ENCODE peak calls at places on chromosomes 1 and 21, in ten cellular contexts. K is spleen; P is suprapubic skin; R is neural progenitor cell; M is GM23248; F is cardiac muscle cell; H is naive thymus-derived CD4-positive, alpha-beta T cell; T is right atrium auricular region; E is adrenal gland; D is thyroid gland. N is an unnamed sample.

GRCh38 chr21:35090403-35090802 is 41.3 kb upstream of the RUNX1 start:
- DNase-seq in M (no peak), E (no peak), T (no peak), P (no peak), K (no peak), H (no peak), F (no peak), D (no peak), R (no peak), N (no peak)

GRCh38 chr21:19120591-19120990 is 717.0 kb upstream of the TMPRSS15 start:
- DNase-seq in F (no peak), E (no peak), K (no peak), P (no peak), R (no peak), D (no peak), H (no peak), M (no peak), T (no peak), N (no peak)

GRCh38 chr1:246689409-246689997 is 34.7 kb upstream of the SCCPDH start:
- DNase-seq in H (peak; percentile 42), F (peak; percentile 73), P (no peak), R (peak; percentile 82), D (peak; percentile 79), T (no peak), K (peak; percentile 83), M (peak; percentile 86), E (peak; percentile 78), N (no peak)

GRCh38 chr1:218479436-218480115 is 134.4 kb downstream of the TGFB2 start:
- DNase-seq in R (no peak), T (no peak), M (peak; percentile 67), P (no peak), E (no peak), H (no peak), K (no peak), D (no peak), F (no peak), N (no peak)

GRCh38 chr1:208748766-208749165 is 504.6 kb upstream of the PLXNA2 start:
- DNase-seq in R (no peak), K (no peak), E (no peak), H (no peak), P (no peak), F (no peak), T (no peak), M (no peak), D (no peak), N (no peak)

GRCh38 chr21:27831821-27832569 is 865.1 kb upstream of the ADAMTS5 start:
- DNase-seq in T (no peak), P (no peak), K (no peak), R (no peak), H (no peak), E (no peak), M (peak; percentile 44), F (no peak), D (no peak), N (no peak)

GRCh38 chr1:38029081-38029681 is 16.6 kb downstream of the UTP11 start:
- DNase-seq in H (no peak), R (peak; percentile 90), P (no peak), F (peak; percentile 68), D (no peak), K (no peak), M (peak; percentile 49), E (peak; percentile 75), T (no peak), N (no peak)

GRCh38 chr1:202210370-202210769 is 16.8 kb downstream of the LGR6 start:
- DNase-seq in M (peak; percentile 43), E (no peak), P (no peak), D (peak; percentile 41), T (no peak), F (peak; percentile 35), K (no peak), H (no peak), R (peak; percentile 67), N (no peak)

GRCh38 chr21:41373769-41374168 is 11.9 kb downstream of the MX2 start:
- DNase-seq in F (no peak), H (no peak), P (peak; percentile 26), K (peak; percentile 72), T (no peak), D (no peak), E (no peak), M (no peak), R (no peak), N (no peak)

GRCh38 chr1:13784971-13785370 is 85.0 kb downstream of the PRDM2 start:
- DNase-seq in T (no peak), R (no peak), K (no peak), E (no peak), M (peak; percentile 57), P (no peak), D (no peak), F (no peak), H (no peak), N (no peak)

GRCh38 chr1:45394342-45394741 is 54.1 kb upstream of the MUTYH start:
- DNase-seq in R (no peak), F (no peak), E (no peak), H (no peak), T (no peak), K (no peak), D (no peak), M (no peak), P (no peak), N (no peak)

GRCh38 chr1:154295408-154296235 is 23.2 kb downstream of the HAX1 start:
- DNase-seq in R (no peak), P (no peak), D (no peak), K (no peak), F (no peak), H (no peak), E (no peak), M (peak; percentile 40), T (no peak), N (no peak)

GRCh38 chr1:9534953-9535352 is 4.3 kb upstream of the SLC25A33 start:
- DNase-seq in F (no peak), E (no peak), M (no peak), R (no peak), K (no peak), T (no peak), P (no peak), H (no peak), D (no peak), N (no peak)

GRCh38 chr1:115138271-115138670 is 49.0 kb upstream of the TSPAN2 start:
- DNase-seq in T (no peak), R (no peak), P (no peak), H (no peak), E (no peak), D (no peak), M (no peak), K (no peak), F (no peak), N (no peak)
- H3K27ac ChIP-seq in T (no peak overlapping the region), R (no peak overlapping the region), P (no peak overlapping the region), H (no peak overlapping the region), E (no peak overlapping the region), D (no peak overlapping the region), M (no peak overlapping the region), K (no peak overlapping the region), F (no peak overlapping the region), N (no peak overlapping the region)

DNA sequence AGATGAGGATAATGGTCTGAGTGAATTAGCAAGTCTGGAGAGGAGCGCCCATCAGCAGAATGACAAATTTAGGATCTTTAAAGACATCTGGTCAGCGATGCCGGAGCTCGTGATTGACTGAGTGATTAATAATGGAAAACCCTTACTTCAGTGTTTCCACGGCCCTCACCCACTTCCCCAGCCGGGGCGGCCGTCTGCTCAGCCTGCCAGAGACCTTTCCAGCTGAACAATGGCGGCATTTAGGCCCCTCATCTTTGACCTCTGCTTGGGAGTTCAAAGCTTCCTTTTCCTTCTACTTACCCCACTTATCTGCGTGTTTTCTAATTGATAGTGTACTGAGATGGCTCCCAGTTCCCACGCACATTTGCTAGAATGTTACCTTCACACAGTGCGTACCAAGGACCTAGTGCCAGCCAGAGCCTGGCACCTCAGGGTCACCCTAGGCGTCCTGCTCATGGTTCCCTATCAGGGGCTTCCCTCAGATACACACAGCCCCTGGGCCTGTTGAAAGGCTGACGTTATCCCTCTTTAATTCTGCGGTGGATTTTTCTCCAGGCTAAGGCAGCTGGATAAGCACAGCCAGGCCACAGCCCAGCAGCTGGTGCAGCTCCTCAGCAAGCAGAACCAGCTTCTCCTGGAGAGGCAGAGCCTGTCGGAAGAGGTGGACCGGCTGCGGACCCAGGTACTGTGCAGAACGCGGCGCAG is 232.8 kb downstream of the SDCCAG8 start:
- DNase-seq in T (no peak), P (no peak), H (no peak), K (no peak), E (no peak), R (no peak), M (no peak), D (no peak), F (no peak), N (no peak)
- H3K4me3 ChIP-seq in T (no peak overlapping the region), P (no peak overlapping the region), H (no peak overlapping the region), K (no peak overlapping the region), E (no peak overlapping the region), R (no peak overlapping the region), M (no peak overlapping the region), D (no peak overlapping the region), F (no peak overlapping the region), N (no peak overlapping the region)

GRCh38 chr1:17672226-17672625 is 82.9 kb upstream of the ACTL8 start:
- DNase-seq in P (no peak), E (no peak), M (no peak), D (no peak), T (no peak), K (no peak), F (no peak), R (no peak), H (no peak), N (no peak)

GRCh38 chr1:17669866-17670451 is 85.2 kb upstream of the ACTL8 start:
- DNase-seq in H (no peak), E (no peak), D (no peak), M (no peak), P (no peak), T (peak; percentile 62), F (no peak), K (no peak), R (no peak), N (no peak)

GRCh38 chr1:17671741-17672140 is 83.4 kb upstream of the ACTL8 start:
- DNase-seq in E (no peak), R (peak; percentile 60), H (no peak), T (no peak), F (peak; percentile 20), M (no peak), K (no peak), D (no peak), P (no peak), N (no peak)

GRCh38 chr1:17670587-17671313 is 84.4 kb upstream of the ACTL8 start:
- DNase-seq in F (no peak), H (no peak), R (no peak), M (no peak), T (no peak), D (no peak), P (no peak), E (no peak), K (no peak), N (no peak)

DNA sequence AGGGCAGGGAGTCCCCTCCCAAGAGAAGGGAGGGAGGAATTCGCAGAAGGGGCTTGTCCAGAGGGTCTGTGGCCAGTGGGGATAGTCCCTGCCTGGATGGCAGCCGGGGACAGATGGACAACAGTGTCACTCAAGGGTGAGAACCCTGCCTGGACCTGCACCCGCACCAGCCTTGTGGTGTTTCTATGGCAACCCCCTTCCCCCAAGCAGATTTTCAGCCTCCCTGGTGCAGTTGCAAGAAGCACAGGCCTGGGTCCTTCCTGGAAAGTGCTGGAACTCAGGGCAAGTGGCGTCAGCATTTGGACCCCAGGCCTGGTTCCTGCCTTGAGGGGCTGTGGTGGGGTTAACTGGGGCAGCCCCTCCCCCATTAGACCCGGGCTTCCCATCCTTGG is 83.8 kb upstream of the ACTL8 start:
- DNase-seq in F (no peak), H (no peak), M (no peak), K (no peak), T (no peak), R (peak; percentile 55), D (no peak), P (no peak), E (no peak), N (no peak)
- H3K4me1 ChIP-seq in F (no peaks in the 10 kb centered on the region), H (no peaks in the 10 kb centered on the region), M (no peaks in the 10 kb centered on the region), K (no peaks in the 10 kb centered on the region), T (peaks cover 30% of the 10 kb centered on the region), R (peaks cover 28% of the 10 kb centered on the region), D (peaks cover 12% of the 10 kb centered on the region), P (no peaks in the 10 kb centered on the region), E (no peaks in the 10 kb centered on the region), N (no peaks in the 10 kb centered on the region)

GRCh38 chr1:226699166-226699565 is 39.9 kb downstream of the ITPKB start:
- DNase-seq in P (no peak), H (no peak), T (no peak), M (no peak), E (no peak), F (no peak), R (no peak), K (peak; percentile 84), D (no peak), N (no peak)
- H3K27ac ChIP-seq in P (no peak overlapping the region), H (peak overlapping the region; percentile 86), T (no peak overlapping the region), M (no peak overlapping the region), E (no peak overlapping the region), F (no peak overlapping the region), R (no peak overlapping the region), K (peak overlapping the region; percentile 60), D (no peak overlapping the region), N (peak overlapping the region; percentile 55)